ENCODE peak calls at places on chromosomes 13 and 19, in nine cellular contexts. C, S, R, D, G, F, U, E and W are unnamed samples.

GRCh38 chr13:29758591-29759114 is 91.8 kb downstream of the UBL3 start:
- DNase-seq in D (peak; percentile 58), E (no peak), G (peak; percentile 85), C (peak; percentile 12), F (peak; percentile 66), S (no peak), U (no peak), R (no peak), W (no peak)

GRCh38 chr19:56091066-56091490 is 30.0 kb downstream of the ZNF787 start:
- DNase-seq in F (no peak), S (no peak), G (no peak), D (no peak), R (no peak), C (no peak), U (peak; percentile 36), E (no peak), W (no peak)

GRCh38 chr19:18193388-18194207 is 580 bp downstream of the MPV17L2 start:
- DNase-seq in G (peak; percentile 27), U (no peak), F (no peak), S (no peak), R (peak; percentile 34), E (peak; percentile 64), D (no peak), C (no peak), W (no peak)

GRCh38 chr19:30217461-30217860 is 154.7 kb upstream of the ZNF536 start:
- DNase-seq in U (no peak), R (no peak), C (no peak), F (no peak), D (no peak), E (no peak), S (no peak), G (no peak), W (no peak)

GRCh38 chr13:99018418-99019180 is 40.7 kb upstream of the DOCK9 start:
- DNase-seq in F (no peak), S (no peak), U (peak; percentile 84), G (no peak), D (no peak), E (no peak), R (no peak), C (no peak), W (no peak)

GRCh38 chr13:41224113-41225110 is 30.0 kb upstream of the KBTBD7 start:
- DNase-seq in D (no peak), F (no peak), U (peak; percentile 84), S (no peak), C (no peak), R (no peak), E (no peak), G (no peak), W (no peak)

GRCh38 chr13:112092453-112092852 is 25.5 kb downstream of the SOX1 start:
- DNase-seq in E (no peak), S (no peak), R (no peak), C (no peak), U (no peak), G (no peak), D (no peak), F (no peak), W (no peak)

GRCh38 chr13:41649659-41650058 is 192.3 kb downstream of the RGCC start:
- DNase-seq in C (no peak), U (no peak), F (no peak), E (no peak), G (no peak), D (no peak), R (no peak), S (peak; percentile 21), W (no peak)

GRCh38 chr19:40623403-40624239 is 22.5 kb downstream of the LTBP4 start:
- DNase-seq in U (peak; percentile 98), C (no peak), S (peak; percentile 98), D (no peak), F (no peak), R (peak; percentile 24), G (no peak), E (peak; percentile 69), W (peak; percentile 89)

GRCh38 chr19:42250666-42251531 is 4.0 kb downstream of the ERF start:
- DNase-seq in F (no peak), D (no peak), E (peak; percentile 77), S (no peak), R (peak; percentile 47), U (no peak), G (no peak), C (no peak), W (no peak)

GRCh38 chr13:84263354-84264069 is 381.2 kb upstream of the SLITRK1 start:
- DNase-seq in C (no peak), U (no peak), F (no peak), S (no peak), E (no peak), D (no peak), G (no peak), R (no peak), W (no peak)

GRCh38 chr13:29081036-29081435 is 260.9 kb downstream of the MTUS2 start:
- DNase-seq in F (peak; percentile 56), G (peak; percentile 57), C (no peak), E (no peak), U (no peak), R (no peak), S (no peak), D (no peak), W (no peak)